ENCODE peak calls at places on chromosomes 1 and 21, in ten cellular contexts. D, L, N, B, O, Q, T, Z, P and M are unnamed samples.

GRCh38 chr1:230170610-230171009 is 103.6 kb downstream of the GALNT2 start:
- DNase-seq in D (peak; percentile 42), L (no peak), N (no peak), B (no peak), O (no peak), Q (no peak), T (no peak), Z (no peak), P (no peak), M (no peak)

GRCh38 chr1:55310517-55310927 is 95.4 kb upstream of the USP24 start:
- DNase-seq in D (no peak), L (no peak), N (no peak), B (no peak), O (no peak), Q (no peak), T (no peak), Z (no peak), P (no peak), M (no peak)

GRCh38 chr1:200530551-200531261 is 89.8 kb downstream of the KIF14 start:
- DNase-seq in D (no peak), L (no peak), N (no peak), B (no peak), O (no peak), Q (peak; percentile 76), T (no peak), Z (no peak), P (no peak), M (no peak)

GRCh38 chr1:84078108-84078823 is 65.8 kb upstream of the PRKACB start:
- DNase-seq in D (peak; percentile 45), L (no peak), N (peak; percentile 77), B (peak; percentile 62), O (no peak), Q (no peak), T (no peak), Z (peak; percentile 78), P (no peak), M (no peak)

GRCh38 chr1:60281360-60281932 is 207.9 kb upstream of the C1orf87 start:
- DNase-seq in D (peak; percentile 89), L (no peak), N (peak; percentile 69), B (peak; percentile 70), O (peak; percentile 61), Q (peak; percentile 13), T (peak; percentile 47), Z (peak; percentile 62), P (peak; percentile 56), M (no peak)

GRCh38 chr1:112538883-112539282 is 30.1 kb downstream of the WNT2B start:
- DNase-seq in D (no peak), L (no peak), N (no peak), B (no peak), O (no peak), Q (no peak), T (no peak), Z (no peak), P (no peak), M (no peak)

GRCh38 chr1:227899141-227899819 is 48.5 kb downstream of the WNT9A start:
- DNase-seq in D (no peak), L (no peak), N (peak; percentile 55), B (peak; percentile 31), O (no peak), Q (no peak), T (no peak), Z (peak; percentile 41), P (no peak), M (no peak)

GRCh38 chr1:230705289-230706019 is 8.5 kb downstream of the AGT start:
- DNase-seq in D (no peak), L (no peak), N (no peak), B (no peak), O (no peak), Q (no peak), T (no peak), Z (no peak), P (no peak), M (no peak)

GRCh38 chr1:22665752-22666151 is 12.7 kb downstream of the C1QB start:
- DNase-seq in D (peak; percentile 80), L (no peak), N (no peak), B (no peak), O (peak; percentile 47), Q (no peak), T (no peak), Z (no peak), P (no peak), M (no peak)

GRCh38 chr1:95216292-95216990 is 17.6 kb upstream of the RWDD3 start:
- DNase-seq in D (no peak), L (no peak), N (no peak), B (no peak), O (no peak), Q (peak; percentile 72), T (no peak), Z (no peak), P (no peak), M (no peak)

GRCh38 chr1:234134878-234135277 is 230.4 kb downstream of the SLC35F3 start:
- DNase-seq in D (no peak), L (no peak), N (no peak), B (no peak), O (no peak), Q (no peak), T (no peak), Z (no peak), P (no peak), M (no peak)

GRCh38 chr1:99180915-99181314 is 83.4 kb upstream of the PLPPR4 start:
- DNase-seq in D (no peak), L (no peak), N (no peak), B (no peak), O (no peak), Q (no peak), T (no peak), Z (no peak), P (no peak), M (no peak)

GRCh38 chr1:219567341-219567947 is 45.5 kb downstream of the ZC3H11B start:
- DNase-seq in D (peak; percentile 36), L (no peak), N (no peak), B (no peak), O (no peak), Q (peak; percentile 1), T (no peak), Z (no peak), P (no peak), M (no peak)

GRCh38 chr1:25647863-25648262 is 31.3 kb downstream of the MAN1C1 start:
- DNase-seq in D (no peak), L (no peak), N (no peak), B (no peak), O (no peak), Q (no peak), T (no peak), Z (no peak), P (no peak), M (no peak)

GRCh38 chr1:24286246-24287010 is 32.7 kb upstream of the GRHL3 start:
- DNase-seq in D (peak; percentile 89), L (no peak), N (no peak), B (no peak), O (peak; percentile 59), Q (no peak), T (no peak), Z (no peak), P (no peak), M (no peak)

GRCh38 chr1:209370616-209371015 is 212.9 kb upstream of the CAMK1G start:
- DNase-seq in D (no peak), L (no peak), N (no peak), B (no peak), O (no peak), Q (no peak), T (no peak), Z (no peak), P (no peak), M (no peak)

GRCh38 chr1:173408886-173409285 is 68.2 kb upstream of the PRDX6 start:
- DNase-seq in D (no peak), L (no peak), N (no peak), B (no peak), O (no peak), Q (no peak), T (no peak), Z (no peak), P (no peak), M (no peak)

GRCh38 chr1:109643385-109644230 is 12.3 kb upstream of the GSTM4 start:
- DNase-seq in D (peak; percentile 96), L (no peak), N (peak; percentile 92), B (peak; percentile 88), O (peak; percentile 75), Q (peak; percentile 81), T (peak; percentile 58), Z (peak; percentile 98), P (peak; percentile 88), M (peak; percentile 82)

GRCh38 chr21:34594566-34595234 is 20.2 kb downstream of the RCAN1 start:
- DNase-seq in D (no peak), L (no peak), N (no peak), B (no peak), O (no peak), Q (no peak), T (no peak), Z (no peak), P (no peak), M (no peak)

DNA sequence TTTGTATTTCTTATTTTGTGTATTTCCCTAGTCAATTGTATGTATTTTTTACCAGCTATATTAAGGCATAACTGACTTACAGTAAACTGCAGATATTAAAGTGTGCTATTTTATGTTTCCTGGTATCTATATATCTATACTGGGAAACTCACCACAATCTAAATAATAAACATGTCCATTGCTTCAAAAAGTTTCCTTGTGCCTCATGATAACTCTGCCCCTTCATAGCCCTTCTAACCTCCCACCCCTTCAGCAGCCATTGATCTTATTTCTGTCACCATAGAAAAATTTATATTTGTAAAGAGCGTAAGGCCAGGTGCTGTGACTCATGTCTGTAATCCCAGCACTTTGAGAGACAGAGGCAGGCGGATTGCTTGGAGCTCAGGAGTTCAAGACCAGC is 9.3 kb upstream of the RRP15 start:
- DNase-seq in D (no peak), L (no peak), N (no peak), B (no peak), O (no peak), Q (no peak), T (no peak), Z (no peak), P (no peak), M (no peak)
- H3K4me3 ChIP-seq in D (no peak overlapping the region), L (no peak overlapping the region), N (no peak overlapping the region), B (no peak overlapping the region), O (no peak overlapping the region), Q (no peak overlapping the region), T (no peak overlapping the region), Z (no peak overlapping the region), P (no peak overlapping the region), M (no peak overlapping the region)

GRCh38 chr1:225859151-225859550 is 23.0 kb downstream of the TMEM63A start:
- DNase-seq in D (no peak), L (no peak), N (no peak), B (no peak), O (no peak), Q (no peak), T (no peak), Z (no peak), P (no peak), M (no peak)
- H3K36me3 ChIP-seq in D (peaks cover 52% of the 10 kb centered on the region), L (peaks cover 29% of the 10 kb centered on the region), N (peaks cover 85% of the 10 kb centered on the region), B (peaks cover 39% of the 10 kb centered on the region), O (peaks cover 4% of the 10 kb centered on the region), Q (peaks cover 92% of the 10 kb centered on the region), T (peaks cover 98% of the 10 kb centered on the region), Z (peaks cover 7% of the 10 kb centered on the region), P (peaks cover 10% of the 10 kb centered on the region), M (peaks cover 23% of the 10 kb centered on the region)

GRCh38 chr1:20390589-20391331 is 95.2 kb downstream of the CAMK2N1 start:
- DNase-seq in D (no peak), L (no peak), N (peak; percentile 34), B (no peak), O (no peak), Q (no peak), T (no peak), Z (no peak), P (no peak), M (no peak)
- H3K27me3 ChIP-seq in D (peaks cover 4% of the 10 kb centered on the region), L (no peaks in the 10 kb centered on the region), N (peaks cover 12% of the 10 kb centered on the region), B (no peaks in the 10 kb centered on the region), O (no peaks in the 10 kb centered on the region), Q (peaks cover 11% of the 10 kb centered on the region), T (no peaks in the 10 kb centered on the region), Z (no peaks in the 10 kb centered on the region), P (no peaks in the 10 kb centered on the region), M (no peaks in the 10 kb centered on the region)

GRCh38 chr1:192544983-192545393 is 30.6 kb upstream of the RGS1 start:
- DNase-seq in D (peak; percentile 14), L (no peak), N (no peak), B (no peak), O (no peak), Q (peak; percentile 48), T (no peak), Z (no peak), P (no peak), M (peak; percentile 47)
- H3K4me3 ChIP-seq in D (no peak overlapping the region), L (no peak overlapping the region), N (no peak overlapping the region), B (no peak overlapping the region), O (no peak overlapping the region), Q (peak overlapping the region; percentile 71), T (no peak overlapping the region), Z (no peak overlapping the region), P (no peak overlapping the region), M (no peak overlapping the region)